ENCODE peak calls at places on chromosomes 16 and 17, in seven cellular contexts. One of them, this sample, is unnamed.

GRCh38 chr17:16491131-16491702 is 776 bp downstream of the LRRC75A start:
- DNase-seq in NCI-H510A: no peak
- DNase-seq in GM23248: no peak
- DNase-seq in frontal cortex: no peak
- DNase-seq in NCI-H748 treated with DMSO at 0.1 percent for 48 hours: peak; percentile 10
- DNase-seq in AG04450: no peak
- DNase-seq in fibroblast of villous mesenchyme: no peak
- DNase-seq in this sample: no peak

GRCh38 chr17:20202141-20202574 is 193.0 kb downstream of the SPECC1 start:
- DNase-seq in fibroblast of villous mesenchyme: no peak
- DNase-seq in GM23248: no peak
- DNase-seq in NCI-H748 treated with DMSO at 0.1 percent for 48 hours: no peak
- DNase-seq in NCI-H510A: no peak
- DNase-seq in AG04450: no peak
- DNase-seq in frontal cortex: no peak
- DNase-seq in this sample: no peak

GRCh38 chr17:77821114-77821513 is 137.4 kb upstream of the TNRC6C start:
- DNase-seq in NCI-H748 treated with DMSO at 0.1 percent for 48 hours: no peak
- DNase-seq in frontal cortex: no peak
- DNase-seq in fibroblast of villous mesenchyme: no peak
- DNase-seq in NCI-H510A: peak; percentile 61
- DNase-seq in GM23248: no peak
- DNase-seq in AG04450: no peak
- DNase-seq in this sample: no peak

GRCh38 chr17:28597606-28598383 is 1.0 kb downstream of the SPAG5 start:
- DNase-seq in NCI-H748 treated with DMSO at 0.1 percent for 48 hours: no peak
- DNase-seq in GM23248: no peak
- DNase-seq in NCI-H510A: no peak
- DNase-seq in AG04450: no peak
- DNase-seq in fibroblast of villous mesenchyme: no peak
- DNase-seq in frontal cortex: no peak
- DNase-seq in this sample: no peak

GRCh38 chr17:76262732-76263344 is 2.3 kb upstream of the UBALD2 start:
- DNase-seq in AG04450: no peak
- DNase-seq in GM23248: no peak
- DNase-seq in frontal cortex: no peak
- DNase-seq in fibroblast of villous mesenchyme: no peak
- DNase-seq in NCI-H748 treated with DMSO at 0.1 percent for 48 hours: no peak
- DNase-seq in NCI-H510A: peak; percentile 65
- DNase-seq in this sample: peak; percentile 70

GRCh38 chr16:3470723-3471122 is 24.6 kb downstream of the C16orf90 start:
- DNase-seq in NCI-H510A: no peak
- DNase-seq in fibroblast of villous mesenchyme: no peak
- DNase-seq in frontal cortex: no peak
- DNase-seq in NCI-H748 treated with DMSO at 0.1 percent for 48 hours: no peak
- DNase-seq in AG04450: no peak
- DNase-seq in GM23248: no peak
- DNase-seq in this sample: no peak

GRCh38 chr17:72151565-72152391 is 31.0 kb downstream of the SOX9 start:
- DNase-seq in AG04450: no peak
- DNase-seq in GM23248: peak; percentile 84
- DNase-seq in NCI-H748 treated with DMSO at 0.1 percent for 48 hours: no peak
- DNase-seq in NCI-H510A: peak; percentile 16
- DNase-seq in frontal cortex: peak; percentile 56
- DNase-seq in fibroblast of villous mesenchyme: peak; percentile 38
- DNase-seq in this sample: peak; percentile 92

GRCh38 chr16:82612263-82612662 is 14.5 kb upstream of the CDH13 start:
- DNase-seq in GM23248: no peak
- DNase-seq in fibroblast of villous mesenchyme: no peak
- DNase-seq in NCI-H510A: no peak
- DNase-seq in AG04450: no peak
- DNase-seq in NCI-H748 treated with DMSO at 0.1 percent for 48 hours: no peak
- DNase-seq in frontal cortex: no peak
- DNase-seq in this sample: no peak

GRCh38 chr17:38604479-38605229 is 1.1 kb downstream of the SRCIN1 start:
- DNase-seq in AG04450: no peak
- DNase-seq in NCI-H748 treated with DMSO at 0.1 percent for 48 hours: no peak
- DNase-seq in fibroblast of villous mesenchyme: no peak
- DNase-seq in frontal cortex: peak; percentile 75
- DNase-seq in GM23248: peak; percentile 34
- DNase-seq in NCI-H510A: no peak
- DNase-seq in this sample: no peak

GRCh38 chr16:50861926-50862325 is 120.0 kb downstream of the CYLD start:
- DNase-seq in AG04450: peak; percentile 23
- DNase-seq in frontal cortex: peak; percentile 43
- DNase-seq in NCI-H510A: no peak
- DNase-seq in GM23248: peak; percentile 68
- DNase-seq in fibroblast of villous mesenchyme: peak; percentile 7
- DNase-seq in NCI-H748 treated with DMSO at 0.1 percent for 48 hours: no peak
- DNase-seq in this sample: no peak

GRCh38 chr17:70022175-70022574 is 52.9 kb upstream of the KCNJ16 start:
- DNase-seq in AG04450: no peak
- DNase-seq in NCI-H510A: no peak
- DNase-seq in NCI-H748 treated with DMSO at 0.1 percent for 48 hours: no peak
- DNase-seq in fibroblast of villous mesenchyme: no peak
- DNase-seq in GM23248: peak; percentile 20
- DNase-seq in frontal cortex: peak; percentile 8
- DNase-seq in this sample: no peak

GRCh38 chr17:19703106-19703775 is 13.1 kb downstream of the SLC47A2 start:
- DNase-seq in GM23248: no peak
- DNase-seq in AG04450: no peak
- DNase-seq in NCI-H748 treated with DMSO at 0.1 percent for 48 hours: no peak
- DNase-seq in fibroblast of villous mesenchyme: no peak
- DNase-seq in frontal cortex: peak; percentile 19
- DNase-seq in NCI-H510A: no peak
- DNase-seq in this sample: peak; percentile 21

GRCh38 chr17:4199818-4200402 is 56.9 kb downstream of the CYB5D2 start:
- DNase-seq in GM23248: peak; percentile 72
- DNase-seq in fibroblast of villous mesenchyme: peak; percentile 48
- DNase-seq in frontal cortex: peak; percentile 55
- DNase-seq in NCI-H748 treated with DMSO at 0.1 percent for 48 hours: peak; percentile 11
- DNase-seq in AG04450: no peak
- DNase-seq in NCI-H510A: no peak
- DNase-seq in this sample: no peak

GRCh38 chr17:41687828-41688640 is 651 bp upstream of the EIF1 start:
- DNase-seq in AG04450: no peak
- DNase-seq in frontal cortex: no peak
- DNase-seq in NCI-H510A: peak; percentile 74
- DNase-seq in fibroblast of villous mesenchyme: peak; percentile 16
- DNase-seq in NCI-H748 treated with DMSO at 0.1 percent for 48 hours: peak; percentile 70
- DNase-seq in GM23248: peak; percentile 73
- DNase-seq in this sample: peak; percentile 65

GRCh38 chr16:81035975-81036750 is 521 bp downstream of the ATMIN start:
- DNase-seq in NCI-H748 treated with DMSO at 0.1 percent for 48 hours: no peak
- DNase-seq in GM23248: peak; percentile 69
- DNase-seq in AG04450: no peak
- DNase-seq in fibroblast of villous mesenchyme: peak; percentile 40
- DNase-seq in NCI-H510A: no peak
- DNase-seq in frontal cortex: peak; percentile 36
- DNase-seq in this sample: no peak